ENCODE peak calls at places on chromosomes 11 and 22, in six cellular contexts. L, O, J, B, N and D are unnamed samples.

GRCh38 chr11:18650859-18651557 is 16.9 kb upstream of the SPTY2D1 start:
- DNase-seq in L (peak; percentile 60), O (peak; percentile 69), J (peak; percentile 23), B (peak; percentile 60), N (peak; percentile 39), D (no peak)

GRCh38 chr11:97656356-97656755 is 1266.5 kb downstream of the JRKL start:
- DNase-seq in L (no peak), O (no peak), J (no peak), B (no peak), N (no peak), D (no peak)

GRCh38 chr22:17969732-17970131 is 54.6 kb downstream of the MICAL3 start:
- DNase-seq in L (peak; percentile 67), O (peak; percentile 99), J (no peak), B (no peak), N (peak; percentile 95), D (no peak)

GRCh38 chr22:44697423-44698179 is 4.4 kb upstream of the PRR5 start:
- DNase-seq in L (peak; percentile 87), O (peak; percentile 65), J (peak; percentile 69), B (peak; percentile 73), N (peak; percentile 99), D (no peak)

GRCh38 chr11:131888230-131888826 is 517.9 kb downstream of the NTM start:
- DNase-seq in L (no peak), O (peak; percentile 96), J (no peak), B (no peak), N (peak; percentile 79), D (no peak)

GRCh38 chr11:72298931-72299330 is 55.0 kb upstream of the PHOX2A start:
- DNase-seq in L (peak; percentile 47), O (no peak), J (no peak), B (no peak), N (no peak), D (no peak)

GRCh38 chr11:110190885-110191284 is 97.7 kb downstream of the ZC3H12C start:
- DNase-seq in L (no peak), O (no peak), J (no peak), B (no peak), N (no peak), D (no peak)

GRCh38 chr11:62902932-62903331 is 18.2 kb downstream of the CHRM1 start:
- DNase-seq in L (no peak), O (peak; percentile 69), J (no peak), B (no peak), N (no peak), D (no peak)

GRCh38 chr11:61787928-61788491 is 4.4 kb downstream of the TMEM258 start:
- DNase-seq in L (no peak), O (peak; percentile 61), J (no peak), B (peak; percentile 25), N (peak; percentile 85), D (peak; percentile 44)

GRCh38 chr22:46617250-46618103 is 2.7 kb upstream of the GRAMD4 start:
- DNase-seq in L (no peak), O (peak; percentile 20), J (no peak), B (no peak), N (peak; percentile 91), D (no peak)

GRCh38 chr22:50731811-50732624 is 6.0 kb upstream of the ACR start:
- DNase-seq in L (no peak), O (peak; percentile 31), J (no peak), B (peak; percentile 68), N (peak; percentile 98), D (peak; percentile 66)

GRCh38 chr11:3840289-3840869 is 380 bp downstream of the RHOG start:
- DNase-seq in L (peak; percentile 75), O (no peak), J (no peak), B (peak; percentile 50), N (peak; percentile 72), D (peak; percentile 82)

DNA sequence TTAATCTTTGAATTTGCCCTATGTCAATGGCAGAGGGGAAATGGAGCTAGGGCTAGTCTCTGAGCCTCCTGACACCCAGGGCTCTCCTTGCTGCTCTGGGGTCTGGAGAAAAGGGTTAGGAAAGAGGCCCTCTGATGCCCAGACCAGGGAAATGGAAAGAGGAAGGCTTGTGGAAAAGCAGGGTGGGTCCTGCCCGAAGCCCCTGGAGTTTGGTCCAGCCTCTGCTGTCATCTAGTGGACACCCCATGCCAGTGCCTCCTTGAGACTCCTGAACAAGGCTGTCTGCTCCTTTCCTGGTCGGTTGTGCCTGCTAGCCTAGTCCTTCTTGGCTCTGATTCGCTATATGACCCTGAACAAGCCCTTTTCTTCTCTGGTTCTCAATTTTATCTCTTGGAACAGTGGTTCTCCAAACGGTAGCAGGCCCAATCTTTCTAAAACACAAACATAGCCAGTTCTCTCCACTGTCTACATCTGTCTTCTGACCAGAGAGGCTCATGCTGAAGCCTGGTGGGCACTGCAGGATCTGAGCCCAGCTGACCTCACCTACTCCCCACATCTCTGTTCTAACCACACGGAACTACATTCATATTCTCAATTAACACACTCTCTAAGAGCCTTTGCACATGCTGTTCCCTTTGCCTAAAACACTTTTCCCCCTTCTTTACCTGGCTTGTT is 8.8 kb upstream of the PLA2G3 start:
- DNase-seq in L (peak; percentile 90), O (peak; percentile 80), J (peak; percentile 61), B (peak; percentile 61), N (peak; percentile 92), D (peak; percentile 80)
- H3K27ac ChIP-seq in L (peak overlapping the region; percentile 60), O (peak overlapping the region; percentile 9), J (peak overlapping the region; percentile 62), B (no peak overlapping the region), N (no peak overlapping the region), D (no peak overlapping the region)

GRCh38 chr11:118213774-118214173 is 11.0 kb downstream of the JAML start:
- DNase-seq in L (no peak), O (no peak), J (no peak), B (no peak), N (no peak), D (no peak)
- H3K27ac ChIP-seq in L (no peak overlapping the region), O (no peak overlapping the region), J (no peak overlapping the region), B (no peak overlapping the region), N (no peak overlapping the region), D (no peak overlapping the region)

GRCh38 chr22:21000987-21001600 is 824 bp downstream of the THAP7 start:
- DNase-seq in L (no peak), O (no peak), J (peak; percentile 41), B (no peak), N (peak; percentile 84), D (no peak)
- H3K27ac ChIP-seq in L (peak overlapping the region; percentile 97), O (peak overlapping the region; percentile 93), J (peak overlapping the region; percentile 97), B (peak overlapping the region; percentile 96), N (peak overlapping the region; percentile 98), D (peak overlapping the region; percentile 99)

GRCh38 chr11:128550261-128550821 is 37.0 kb downstream of the ETS1 start:
- DNase-seq in L (no peak), O (no peak), J (no peak), B (no peak), N (no peak), D (no peak)
- H3K27ac ChIP-seq in L (peak overlapping the region; percentile 84), O (no peak overlapping the region), J (no peak overlapping the region), B (peak overlapping the region; percentile 97), N (no peak overlapping the region), D (no peak overlapping the region)

GRCh38 chr11:119101367-119101758 is 290 bp downstream of the DPAGT1 start:
- DNase-seq in L (no peak), O (no peak), J (no peak), B (peak; percentile 45), N (peak; percentile 66), D (no peak)

GRCh38 chr11:119101759-119102423 is at the start of gene DPAGT1:
- DNase-seq in L (peak; percentile 97), O (peak; percentile 97), J (peak; percentile 96), B (peak; percentile 93), N (peak; percentile 93), D (peak; percentile 94)

GRCh38 chr11:119099707-119100106 is 1.9 kb downstream of the DPAGT1 start:
- DNase-seq in L (no peak), O (no peak), J (no peak), B (no peak), N (peak; percentile 44), D (no peak)

GRCh38 chr11:119100246-119100959 is 1.2 kb downstream of the DPAGT1 start:
- DNase-seq in L (no peak), O (peak; percentile 54), J (no peak), B (no peak), N (peak; percentile 91), D (no peak)

GRCh38 chr11:119100960-119101349 is 698 bp downstream of the DPAGT1 start:
- DNase-seq in L (no peak), O (no peak), J (no peak), B (no peak), N (no peak), D (no peak)
- H3K27ac ChIP-seq in L (peak overlapping the region; percentile 94), O (peak overlapping the region; percentile 80), J (peak overlapping the region; percentile 83), B (peak overlapping the region; percentile 86), N (peak overlapping the region; percentile 95), D (no peak overlapping the region)

GRCh38 chr22:36322602-36322915 is 65.2 kb downstream of the MYH9 start:
- DNase-seq in L (peak; percentile 65), O (no peak), J (no peak), B (no peak), N (no peak), D (no peak)

GRCh38 chr22:36325163-36326031 is 62.4 kb downstream of the MYH9 start:
- DNase-seq in L (no peak), O (peak; percentile 86), J (peak; percentile 79), B (no peak), N (peak; percentile 90), D (peak; percentile 92)

GRCh38 chr22:36323182-36323854 is 64.4 kb downstream of the MYH9 start:
- DNase-seq in L (peak; percentile 91), O (peak; percentile 71), J (peak; percentile 85), B (no peak), N (peak; percentile 83), D (peak; percentile 92)

GRCh38 chr22:36324414-36324813 is 63.4 kb downstream of the MYH9 start:
- DNase-seq in L (no peak), O (no peak), J (no peak), B (no peak), N (no peak), D (peak; percentile 78)

DNA sequence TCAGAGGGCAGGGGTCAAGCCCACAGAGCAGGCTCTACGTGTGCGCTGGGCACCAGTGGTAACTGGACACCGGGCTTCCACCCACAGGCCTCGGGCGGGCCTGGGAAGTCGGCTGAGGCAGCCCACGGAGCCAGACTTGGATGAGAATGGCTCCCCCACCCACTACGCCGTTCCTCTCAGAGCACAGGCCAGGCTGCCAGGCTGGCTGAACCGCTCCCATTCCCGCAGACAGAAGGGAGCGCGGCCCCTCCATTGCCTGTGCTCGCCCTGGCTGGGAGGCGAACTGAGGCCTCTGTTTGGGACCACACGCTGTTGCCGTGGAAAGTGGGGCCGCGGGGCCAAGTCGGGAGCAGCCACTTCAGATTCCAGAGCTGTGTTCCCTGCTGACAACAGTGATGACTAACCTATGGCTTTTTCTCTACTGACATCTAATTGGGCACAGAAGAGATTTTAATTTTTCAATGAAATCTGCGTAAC is 63.9 kb downstream of the MYH9 start:
- DNase-seq in L (no peak), O (no peak), J (peak; percentile 71), B (no peak), N (peak; percentile 93), D (peak; percentile 81)
- H3K27ac ChIP-seq in L (peak overlapping the region; percentile 96), O (peak overlapping the region; percentile 87), J (peak overlapping the region; percentile 95), B (no peak overlapping the region), N (peak overlapping the region; percentile 99), D (peak overlapping the region; percentile 95)

GRCh38 chr11:12285811-12286222 is 91.6 kb upstream of the PARVA start:
- DNase-seq in L (peak; percentile 46), O (peak; percentile 45), J (no peak), B (no peak), N (no peak), D (no peak)
- H3K27ac ChIP-seq in L (peak overlapping the region; percentile 8), O (peak overlapping the region; percentile 99), J (peak overlapping the region; percentile 75), B (no peak overlapping the region), N (peak overlapping the region; percentile 98), D (no peak overlapping the region)

GRCh38 chr22:37562049-37562784 is 1.9 kb downstream of the CDC42EP1 start:
- DNase-seq in L (no peak), O (no peak), J (no peak), B (no peak), N (peak; percentile 75), D (no peak)
- H3K27ac ChIP-seq in L (peak overlapping the region; percentile 99), O (peak overlapping the region; percentile 78), J (peak overlapping the region; percentile 98), B (no peak overlapping the region), N (peak overlapping the region; percentile 76), D (peak overlapping the region; percentile 98)

GRCh38 chr22:23530766-23531282 is 49.3 kb downstream of the IGLL1 start:
- DNase-seq in L (no peak), O (no peak), J (peak; percentile 7), B (no peak), N (no peak), D (peak; percentile 6)
- H3K27ac ChIP-seq in L (no peak overlapping the region), O (no peak overlapping the region), J (no peak overlapping the region), B (no peak overlapping the region), N (no peak overlapping the region), D (no peak overlapping the region)